ENCODE peak calls at places on chromosomes 4 and X, in nine cellular contexts. K is sigmoid colon, O is SK-N-MC, I is esophagus muscularis mucosa, F is GM12878, L is breast epithelium, J is K562, Y is endothelial cell of umbilical vein, M is SK-N-SH. Z is an unnamed sample.
A peak's percentile ranks its signal among the peaks of the same experiment; 100 is the strongest.

GRCh38 chrX:23904096-23904495 is 3.6 kb downstream of the APOO start:
- DNase-seq in Y (peak; percentile 42), I (no peak), F (no peak), L (no peak), O (no peak), K (no peak), J (peak; percentile 20), M (no peak), Z (no peak)

GRCh38 chr4:3461515-3462291 is 1.4 kb upstream of the DOK7 start:
- DNase-seq in L (peak; percentile 91), K (no peak), F (no peak), M (no peak), J (no peak), I (no peak), Y (peak; percentile 12), O (no peak), Z (peak; percentile 73)

GRCh38 chrX:153371256-153371655 is 29.9 kb downstream of the PNMA6E start:
- DNase-seq in L (no peak), O (no peak), M (no peak), Y (no peak), J (no peak), K (no peak), I (no peak), F (no peak), Z (no peak)

GRCh38 chr4:17701146-17701859 is 80.1 kb downstream of the FAM184B start:
- DNase-seq in M (no peak), I (peak; percentile 42), K (no peak), J (no peak), O (no peak), Y (no peak), F (no peak), L (no peak), Z (no peak)

GRCh38 chrX:107014927-107015326 is 14.9 kb upstream of the MORC4 start:
- DNase-seq in O (no peak), F (no peak), M (no peak), I (no peak), J (no peak), Y (no peak), L (no peak), K (no peak), Z (no peak)

GRCh38 chr4:152037435-152037834 is 276.6 kb upstream of the GATB start:
- DNase-seq in M (no peak), F (no peak), K (no peak), Y (no peak), J (no peak), O (no peak), L (no peak), I (no peak), Z (no peak)

GRCh38 chr4:42574873-42575272 is 82.0 kb downstream of the ATP8A1 start:
- DNase-seq in K (no peak), M (no peak), I (no peak), J (no peak), Y (no peak), O (no peak), L (no peak), F (no peak), Z (no peak)

GRCh38 chr4:86400216-86400615 is 40.4 kb upstream of the MAPK10 start:
- DNase-seq in K (no peak), M (no peak), L (no peak), F (no peak), O (no peak), I (no peak), J (no peak), Y (no peak), Z (no peak)

GRCh38 chr4:81826336-81826735 is 354.6 kb upstream of the RASGEF1B start:
- DNase-seq in F (no peak), L (no peak), O (no peak), I (no peak), K (no peak), J (no peak), M (no peak), Y (no peak), Z (no peak)

GRCh38 chrX:20593836-20594235 is 327.1 kb upstream of the RPS6KA3 start:
- DNase-seq in L (no peak), I (no peak), F (no peak), O (no peak), K (no peak), J (no peak), Y (no peak), M (no peak), Z (no peak)

GRCh38 chr4:32488690-32489089 is 1768.5 kb downstream of the PCDH7 start:
- DNase-seq in O (no peak), Y (no peak), F (no peak), I (no peak), L (no peak), K (no peak), J (no peak), M (no peak), Z (no peak)

GRCh38 chrX:9878141-9878875 is 88.8 kb upstream of the CLDN34 start:
- DNase-seq in M (no peak), L (no peak), O (no peak), I (no peak), Y (peak; percentile 24), F (no peak), K (no peak), J (no peak), Z (no peak)

GRCh38 chr4:130712038-130712437 is 1616.1 kb downstream of the C4orf33 start:
- DNase-seq in I (no peak), F (no peak), J (no peak), Y (peak; percentile 6), L (no peak), M (no peak), O (no peak), K (no peak), Z (no peak)

GRCh38 chr4:184632842-184633241 is 16.4 kb downstream of the CASP3 start:
- DNase-seq in L (no peak), K (no peak), F (no peak), Y (no peak), M (no peak), J (no peak), I (no peak), O (no peak), Z (no peak)
- H3K36me3 ChIP-seq in L (no peaks in the 10 kb centered on the region), K (peaks cover 10% of the 10 kb centered on the region), F (peaks cover 8% of the 10 kb centered on the region), Y (peaks cover 44% of the 10 kb centered on the region), M (peaks cover 92% of the 10 kb centered on the region), J (peaks cover 78% of the 10 kb centered on the region), I (peaks cover 94% of the 10 kb centered on the region), O (peaks cover 70% of the 10 kb centered on the region), Z (peaks cover 61% of the 10 kb centered on the region)

GRCh38 chr4:7907142-7907541 is 32.5 kb downstream of the AFAP1 start:
- DNase-seq in L (no peak), Y (no peak), O (no peak), F (no peak), K (no peak), J (no peak), M (no peak), I (no peak), Z (no peak)

GRCh38 chr4:7904108-7904516 is 35.5 kb downstream of the AFAP1 start:
- DNase-seq in Y (peak; percentile 91), F (no peak), L (no peak), O (no peak), M (no peak), K (no peak), I (no peak), J (no peak), Z (no peak)

GRCh38 chr4:7904942-7905341 is 34.7 kb downstream of the AFAP1 start:
- DNase-seq in K (peak; percentile 77), F (no peak), M (no peak), O (peak; percentile 47), L (no peak), Y (no peak), J (no peak), I (no peak), Z (no peak)

GRCh38 chr4:7906171-7906581 is 33.5 kb downstream of the AFAP1 start:
- DNase-seq in L (no peak), M (no peak), I (no peak), K (no peak), O (no peak), Y (peak; percentile 66), J (no peak), F (no peak), Z (no peak)

DNA sequence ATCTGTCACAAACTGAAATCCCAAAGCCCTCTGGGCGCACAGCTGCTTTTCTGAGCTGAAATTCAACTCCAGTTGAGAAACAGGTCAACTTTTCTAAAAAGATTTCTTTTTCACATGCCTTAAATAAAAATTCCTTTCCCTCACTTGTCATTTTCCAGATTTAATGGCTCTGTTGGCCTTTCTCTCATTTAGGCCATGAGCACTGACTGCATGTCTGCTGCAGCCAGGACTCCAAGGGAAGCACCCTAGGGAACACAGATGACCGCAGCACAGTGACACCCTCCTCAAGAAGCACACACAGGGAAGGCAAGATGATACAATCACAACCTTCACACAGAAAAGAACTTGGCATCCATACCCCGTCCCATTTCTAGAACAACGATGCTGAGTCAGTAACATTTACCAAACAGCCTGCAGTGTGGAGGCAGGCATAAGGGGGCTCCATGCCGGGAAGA is 34.2 kb downstream of the AFAP1 start:
- DNase-seq in F (no peak), Y (no peak), L (no peak), I (no peak), J (no peak), M (no peak), O (no peak), K (no peak), Z (no peak)
- TF ChIP-seq POLR2AphosphoS5 in F (no peak), Y (no peak), L (peak; percentile 60), I (no peak), J (no peak), M (no peak), O (no peak), K (no peak), Z (no peak)

GRCh38 chr4:47762376-47763266 is 75.2 kb downstream of the CORIN start:
- DNase-seq in F (no peak), M (no peak), O (no peak), K (no peak), Y (no peak), L (no peak), J (no peak), I (no peak), Z (no peak)

GRCh38 chr4:47763279-47763678 is 74.6 kb downstream of the CORIN start:
- DNase-seq in Y (no peak), K (no peak), I (no peak), M (no peak), F (no peak), J (no peak), O (no peak), L (no peak), Z (no peak)
- H3K36me3 ChIP-seq in Y (no peaks in the 10 kb centered on the region), K (no peaks in the 10 kb centered on the region), I (no peaks in the 10 kb centered on the region), M (no peaks in the 10 kb centered on the region), F (no peaks in the 10 kb centered on the region), J (no peaks in the 10 kb centered on the region), O (no peaks in the 10 kb centered on the region), L (no peaks in the 10 kb centered on the region), Z (no peaks in the 10 kb centered on the region)

DNA sequence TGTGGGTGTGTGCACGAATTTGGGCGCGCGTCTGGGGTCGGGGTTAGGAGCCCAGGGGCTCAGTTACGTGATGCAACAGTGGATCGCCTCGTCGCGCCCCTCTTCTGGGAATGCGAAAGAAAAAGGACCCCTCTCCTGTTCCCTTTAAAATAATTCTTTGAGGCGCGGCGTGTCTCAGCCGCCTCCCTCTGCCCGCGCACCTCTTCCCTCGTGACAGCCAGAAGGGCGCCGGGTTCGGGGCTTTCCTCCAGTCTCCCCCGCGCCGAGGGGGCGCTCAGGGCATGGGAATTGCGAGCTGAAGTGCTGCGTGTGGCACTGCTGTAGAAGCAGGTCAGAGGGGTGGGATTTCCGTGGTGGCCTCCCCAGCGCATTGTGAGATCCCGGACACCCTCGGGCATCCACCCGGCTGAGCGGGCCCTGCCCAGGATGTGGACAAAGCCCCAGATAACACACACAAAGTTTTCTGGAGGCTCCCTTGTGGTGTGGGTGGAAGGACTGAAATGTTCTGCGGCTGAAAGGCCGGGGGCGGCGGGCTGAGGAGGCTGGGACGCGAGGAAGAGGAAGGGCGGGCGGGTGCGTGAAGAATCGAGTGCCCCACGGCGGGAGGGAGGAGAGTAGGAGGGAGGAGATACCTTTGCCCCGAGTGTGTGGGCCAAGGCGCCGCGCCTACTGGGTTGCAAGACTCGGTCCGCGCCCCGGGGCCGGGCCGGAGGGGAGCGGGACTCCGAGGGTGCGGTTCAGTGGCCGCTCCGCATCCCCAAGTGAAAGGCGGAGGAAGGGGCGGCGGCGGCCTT is 697 bp downstream of the SEPTIN11 start:
- DNase-seq in I (no peak), Y (peak; percentile 45), L (no peak), M (peak; percentile 76), K (peak; percentile 83), O (no peak), J (peak; percentile 51), F (no peak), Z (peak; percentile 88)
- TF ChIP-seq POLR2AphosphoS5 in I (peak; percentile 46), Y (no peak), L (peak; percentile 10), M (no peak), K (no peak), O (no peak), J (no peak), F (no peak), Z (no peak)